ENCODE peak calls at places on chromosomes 1 and 21, in seven cellular contexts. One of them, this sample, is unnamed.

GRCh38 chr1:246317723-246318359 is 189.2 kb downstream of the SMYD3 start:
- DNase-seq in iPS DF 6.9: no peak
- DNase-seq in transverse colon: no peak
- DNase-seq in HAP-1: no peak
- DNase-seq in cardiac fibroblast: no peak
- DNase-seq in AG09309: no peak
- DNase-seq in GM23248: peak
- DNase-seq in this sample: no peak

GRCh38 chr1:56820755-56821461 is 1.7 kb upstream of the FYB2 start:
- DNase-seq in transverse colon: peak
- DNase-seq in AG09309: no peak
- DNase-seq in GM23248: peak
- DNase-seq in HAP-1: peak
- DNase-seq in cardiac fibroblast: peak
- DNase-seq in iPS DF 6.9: peak
- DNase-seq in this sample: no peak

GRCh38 chr1:67019600-67020136 is 34.3 kb downstream of the SLC35D1 start:
- DNase-seq in GM23248: peak
- DNase-seq in iPS DF 6.9: peak
- DNase-seq in cardiac fibroblast: peak
- DNase-seq in transverse colon: no peak
- DNase-seq in AG09309: peak
- DNase-seq in HAP-1: no peak
- DNase-seq in this sample: peak

GRCh38 chr1:18922848-18923475 is 20.6 kb upstream of the ALDH4A1 start:
- DNase-seq in iPS DF 6.9: no peak
- DNase-seq in transverse colon: no peak
- DNase-seq in AG09309: no peak
- DNase-seq in GM23248: no peak
- DNase-seq in cardiac fibroblast: no peak
- DNase-seq in HAP-1: no peak
- DNase-seq in this sample: no peak

GRCh38 chr1:218165687-218166088 is 119.4 kb upstream of the RRP15 start:
- DNase-seq in cardiac fibroblast: no peak
- DNase-seq in HAP-1: no peak
- DNase-seq in transverse colon: no peak
- DNase-seq in AG09309: no peak
- DNase-seq in iPS DF 6.9: no peak
- DNase-seq in GM23248: no peak
- DNase-seq in this sample: no peak

GRCh38 chr1:110132682-110133081 is 17.6 kb upstream of the SLC6A17 start:
- DNase-seq in cardiac fibroblast: no peak
- DNase-seq in GM23248: no peak
- DNase-seq in AG09309: no peak
- DNase-seq in transverse colon: no peak
- DNase-seq in iPS DF 6.9: no peak
- DNase-seq in HAP-1: no peak
- DNase-seq in this sample: no peak

GRCh38 chr21:32437729-32438128 is 25.2 kb downstream of the EVA1C start:
- DNase-seq in GM23248: no peak
- DNase-seq in HAP-1: no peak
- DNase-seq in iPS DF 6.9: no peak
- DNase-seq in cardiac fibroblast: no peak
- DNase-seq in transverse colon: no peak
- DNase-seq in AG09309: no peak
- DNase-seq in this sample: no peak

GRCh38 chr1:84795213-84795612 is 97.8 kb downstream of the LPAR3 start:
- DNase-seq in AG09309: no peak
- DNase-seq in transverse colon: no peak
- DNase-seq in HAP-1: no peak
- DNase-seq in iPS DF 6.9: no peak
- DNase-seq in GM23248: no peak
- DNase-seq in cardiac fibroblast: no peak
- DNase-seq in this sample: no peak

GRCh38 chr1:58768332-58768731 is 15.5 kb downstream of the JUN start:
- DNase-seq in cardiac fibroblast: no peak
- DNase-seq in GM23248: no peak
- DNase-seq in AG09309: no peak
- DNase-seq in transverse colon: no peak
- DNase-seq in iPS DF 6.9: no peak
- DNase-seq in HAP-1: no peak
- DNase-seq in this sample: no peak

GRCh38 chr1:246335126-246335525 is 172.0 kb downstream of the SMYD3 start:
- DNase-seq in cardiac fibroblast: no peak
- DNase-seq in iPS DF 6.9: no peak
- DNase-seq in HAP-1: no peak
- DNase-seq in transverse colon: no peak
- DNase-seq in AG09309: no peak
- DNase-seq in GM23248: no peak
- DNase-seq in this sample: no peak

GRCh38 chr1:25700626-25701025 is 84.0 kb downstream of the MAN1C1 start:
- DNase-seq in cardiac fibroblast: peak
- DNase-seq in transverse colon: no peak
- DNase-seq in iPS DF 6.9: no peak
- DNase-seq in AG09309: no peak
- DNase-seq in HAP-1: no peak
- DNase-seq in GM23248: peak
- DNase-seq in this sample: no peak

GRCh38 chr1:187942986-187943385 is 1114.2 kb downstream of the PLA2G4A start:
- DNase-seq in cardiac fibroblast: no peak
- DNase-seq in HAP-1: no peak
- DNase-seq in transverse colon: no peak
- DNase-seq in AG09309: no peak
- DNase-seq in GM23248: no peak
- DNase-seq in iPS DF 6.9: no peak
- DNase-seq in this sample: no peak

GRCh38 chr1:66357478-66358197 is 176.3 kb upstream of the SGIP1 start:
- DNase-seq in GM23248: no peak
- DNase-seq in iPS DF 6.9: no peak
- DNase-seq in HAP-1: no peak
- DNase-seq in AG09309: no peak
- DNase-seq in cardiac fibroblast: no peak
- DNase-seq in transverse colon: no peak
- DNase-seq in this sample: no peak

GRCh38 chr1:228691926-228692325 is 43.4 kb upstream of the RHOU start:
- DNase-seq in iPS DF 6.9: peak
- DNase-seq in transverse colon: peak
- DNase-seq in AG09309: no peak
- DNase-seq in HAP-1: peak
- DNase-seq in cardiac fibroblast: peak
- DNase-seq in GM23248: peak
- DNase-seq in this sample: peak

GRCh38 chr1:1630965-1631792 is 794 bp upstream of the MMP23B start:
- DNase-seq in HAP-1: no peak
- DNase-seq in cardiac fibroblast: peak
- DNase-seq in transverse colon: peak
- DNase-seq in AG09309: no peak
- DNase-seq in iPS DF 6.9: no peak
- DNase-seq in GM23248: peak
- DNase-seq in this sample: no peak

GRCh38 chr1:40311692-40312091 is 5.4 kb downstream of the COL9A2 start:
- DNase-seq in AG09309: no peak
- DNase-seq in transverse colon: no peak
- DNase-seq in cardiac fibroblast: no peak
- DNase-seq in GM23248: no peak
- DNase-seq in iPS DF 6.9: no peak
- DNase-seq in HAP-1: no peak
- DNase-seq in this sample: no peak

GRCh38 chr1:108814343-108815125 is 42.4 kb downstream of the AKNAD1 start:
- DNase-seq in iPS DF 6.9: no peak
- DNase-seq in cardiac fibroblast: peak
- DNase-seq in AG09309: no peak
- DNase-seq in GM23248: peak
- DNase-seq in HAP-1: peak
- DNase-seq in transverse colon: no peak
- DNase-seq in this sample: no peak

GRCh38 chr1:175208773-175209492 is 16.4 kb upstream of the KIAA0040 start:
- DNase-seq in cardiac fibroblast: no peak
- DNase-seq in HAP-1: no peak
- DNase-seq in GM23248: no peak
- DNase-seq in AG09309: no peak
- DNase-seq in iPS DF 6.9: no peak
- DNase-seq in transverse colon: no peak
- DNase-seq in this sample: no peak

GRCh38 chr1:206878456-206878855 is 13.0 kb downstream of the IL20 start:
- DNase-seq in HAP-1: no peak
- DNase-seq in GM23248: no peak
- DNase-seq in iPS DF 6.9: no peak
- DNase-seq in transverse colon: no peak
- DNase-seq in cardiac fibroblast: no peak
- DNase-seq in AG09309: no peak
- DNase-seq in this sample: no peak

GRCh38 chr1:68384872-68385390 is 64.8 kb downstream of the RPE65 start:
- DNase-seq in AG09309: peak
- DNase-seq in GM23248: peak
- DNase-seq in cardiac fibroblast: peak
- DNase-seq in transverse colon: no peak
- DNase-seq in HAP-1: no peak
- DNase-seq in iPS DF 6.9: no peak
- DNase-seq in this sample: no peak

GRCh38 chr1:231653611-231654010 is 27.0 kb downstream of the DISC1 start:
- DNase-seq in cardiac fibroblast: no peak
- DNase-seq in GM23248: peak
- DNase-seq in iPS DF 6.9: no peak
- DNase-seq in AG09309: no peak
- DNase-seq in HAP-1: no peak
- DNase-seq in transverse colon: no peak
- DNase-seq in this sample: no peak

GRCh38 chr1:2801535-2802291 is at the start of gene TTC34:
- DNase-seq in transverse colon: peak
- DNase-seq in GM23248: peak
- DNase-seq in AG09309: no peak
- DNase-seq in cardiac fibroblast: no peak
- DNase-seq in iPS DF 6.9: no peak
- DNase-seq in HAP-1: peak
- DNase-seq in this sample: no peak

GRCh38 chr1:54173681-54174080 is 20.9 kb upstream of the CDCP2 start:
- DNase-seq in GM23248: no peak
- DNase-seq in iPS DF 6.9: no peak
- DNase-seq in AG09309: no peak
- DNase-seq in cardiac fibroblast: no peak
- DNase-seq in HAP-1: no peak
- DNase-seq in transverse colon: no peak
- DNase-seq in this sample: no peak

GRCh38 chr1:232438476-232438875 is 191.5 kb downstream of the SIPA1L2 start:
- DNase-seq in AG09309: no peak
- DNase-seq in GM23248: no peak
- DNase-seq in iPS DF 6.9: no peak
- DNase-seq in transverse colon: no peak
- DNase-seq in HAP-1: no peak
- DNase-seq in cardiac fibroblast: no peak
- DNase-seq in this sample: no peak

GRCh38 chr1:241274693-241275092 is 82.3 kb downstream of the RGS7 start:
- DNase-seq in cardiac fibroblast: no peak
- DNase-seq in AG09309: no peak
- DNase-seq in HAP-1: no peak
- DNase-seq in iPS DF 6.9: no peak
- DNase-seq in GM23248: no peak
- DNase-seq in transverse colon: no peak
- DNase-seq in this sample: no peak
- H3K4me3 ChIP-seq in cardiac fibroblast: no peak
- H3K4me3 ChIP-seq in AG09309: no peak
- H3K4me3 ChIP-seq in HAP-1: no peak
- H3K4me3 ChIP-seq in iPS DF 6.9: no peak
- H3K4me3 ChIP-seq in GM23248: no peak
- H3K4me3 ChIP-seq in transverse colon: no peak
- H3K4me3 ChIP-seq in this sample: no peak

GRCh38 chr1:44542415-44543063 is 131.7 kb downstream of the TMEM53 start:
- DNase-seq in AG09309: no peak
- DNase-seq in cardiac fibroblast: no peak
- DNase-seq in transverse colon: no peak
- DNase-seq in HAP-1: no peak
- DNase-seq in GM23248: no peak
- DNase-seq in iPS DF 6.9: no peak
- DNase-seq in this sample: no peak
- H3K4me3 ChIP-seq in AG09309: no peak
- H3K4me3 ChIP-seq in cardiac fibroblast: no peak
- H3K4me3 ChIP-seq in transverse colon: no peak
- H3K4me3 ChIP-seq in HAP-1: no peak
- H3K4me3 ChIP-seq in GM23248: no peak
- H3K4me3 ChIP-seq in iPS DF 6.9: no peak
- H3K4me3 ChIP-seq in this sample: no peak

GRCh38 chr1:30754684-30755171 is 2.8 kb downstream of the LAPTM5 start:
- DNase-seq in iPS DF 6.9: no peak
- DNase-seq in transverse colon: no peak
- DNase-seq in GM23248: peak
- DNase-seq in AG09309: no peak
- DNase-seq in cardiac fibroblast: no peak
- DNase-seq in HAP-1: no peak
- DNase-seq in this sample: no peak

GRCh38 chr1:30751830-30752650 is 5.5 kb downstream of the LAPTM5 start:
- DNase-seq in transverse colon: no peak
- DNase-seq in GM23248: no peak
- DNase-seq in cardiac fibroblast: no peak
- DNase-seq in iPS DF 6.9: no peak
- DNase-seq in HAP-1: no peak
- DNase-seq in AG09309: no peak
- DNase-seq in this sample: no peak

GRCh38 chr1:30755334-30755733 is 2.2 kb downstream of the LAPTM5 start:
- DNase-seq in GM23248: no peak
- DNase-seq in iPS DF 6.9: no peak
- DNase-seq in AG09309: no peak
- DNase-seq in cardiac fibroblast: no peak
- DNase-seq in transverse colon: no peak
- DNase-seq in HAP-1: no peak
- DNase-seq in this sample: no peak

GRCh38 chr1:30752651-30752908 is 5.0 kb downstream of the LAPTM5 start:
- DNase-seq in GM23248: no peak
- DNase-seq in iPS DF 6.9: no peak
- DNase-seq in AG09309: no peak
- DNase-seq in cardiac fibroblast: no peak
- DNase-seq in HAP-1: no peak
- DNase-seq in transverse colon: no peak
- DNase-seq in this sample: no peak

DNA sequence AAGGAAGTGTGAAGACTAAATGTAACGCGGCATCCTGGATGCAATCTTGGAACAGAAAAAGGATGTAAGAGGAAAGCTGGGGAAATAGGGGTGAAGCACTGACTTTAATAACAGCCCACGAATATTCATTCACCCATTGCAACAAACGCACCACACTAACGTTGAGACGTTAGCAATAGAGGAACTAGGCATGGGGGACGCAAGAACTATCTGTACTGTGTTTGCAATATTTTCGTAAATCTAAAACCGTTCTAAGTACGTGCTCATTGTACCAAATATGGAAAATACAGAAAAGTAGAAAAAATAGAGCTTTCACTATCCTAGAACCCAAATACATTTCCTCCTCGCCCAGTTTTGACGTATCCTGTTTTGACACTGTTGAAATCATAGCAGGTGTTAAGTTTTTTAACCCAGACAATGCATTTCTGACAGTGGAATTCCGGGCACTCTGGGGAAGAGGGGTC is 3.9 kb downstream of the LAPTM5 start:
- DNase-seq in iPS DF 6.9: no peak
- DNase-seq in HAP-1: no peak
- DNase-seq in cardiac fibroblast: no peak
- DNase-seq in AG09309: no peak
- DNase-seq in GM23248: no peak
- DNase-seq in transverse colon: no peak
- DNase-seq in this sample: no peak
- H3K4me3 ChIP-seq in iPS DF 6.9: no peak
- H3K4me3 ChIP-seq in HAP-1: no peak
- H3K4me3 ChIP-seq in cardiac fibroblast: no peak
- H3K4me3 ChIP-seq in AG09309: no peak
- H3K4me3 ChIP-seq in GM23248: no peak
- H3K4me3 ChIP-seq in transverse colon: peak
- H3K4me3 ChIP-seq in this sample: no peak

GRCh38 chr1:208232639-208233038 is 11.5 kb downstream of the PLXNA2 start:
- DNase-seq in AG09309: no peak
- DNase-seq in HAP-1: no peak
- DNase-seq in cardiac fibroblast: no peak
- DNase-seq in iPS DF 6.9: no peak
- DNase-seq in GM23248: no peak
- DNase-seq in transverse colon: no peak
- DNase-seq in this sample: no peak
- H3K4me3 ChIP-seq in AG09309: no peak
- H3K4me3 ChIP-seq in HAP-1: no peak
- H3K4me3 ChIP-seq in cardiac fibroblast: no peak
- H3K4me3 ChIP-seq in iPS DF 6.9: no peak
- H3K4me3 ChIP-seq in GM23248: no peak
- H3K4me3 ChIP-seq in transverse colon: no peak
- H3K4me3 ChIP-seq in this sample: no peak

This sample was measured in kidney epithelial cell.